ENCODE peak calls at places on chromosomes 11 and 22, in six cellular contexts. One of them, this sample, is unnamed. For H4K20me1, the result is how much of the 10 kb centered on the place peaks cover.

GRCh38 chr11:15006139-15006759 is 34.1 kb upstream of the CALCA start:
- DNase-seq in SK-N-SH: peak
- DNase-seq in HCT116: peak
- DNase-seq in endothelial cell of umbilical vein: peak
- DNase-seq in GM23338: peak
- DNase-seq in K562: peak
- DNase-seq in this sample: no peak

GRCh38 chr11:117466966-117467365 is 139.3 kb downstream of the CEP164 start:
- DNase-seq in endothelial cell of umbilical vein: no peak
- DNase-seq in GM23338: no peak
- DNase-seq in SK-N-SH: no peak
- DNase-seq in K562: no peak
- DNase-seq in HCT116: no peak
- DNase-seq in this sample: no peak

GRCh38 chr11:12212181-12212820 is 101.9 kb downstream of the MICAL2 start:
- DNase-seq in SK-N-SH: no peak
- DNase-seq in endothelial cell of umbilical vein: no peak
- DNase-seq in GM23338: no peak
- DNase-seq in HCT116: no peak
- DNase-seq in K562: no peak
- DNase-seq in this sample: no peak

GRCh38 chr11:86537541-86538222 is 134.7 kb downstream of the ME3 start:
- DNase-seq in endothelial cell of umbilical vein: peak
- DNase-seq in SK-N-SH: no peak
- DNase-seq in K562: no peak
- DNase-seq in GM23338: peak
- DNase-seq in HCT116: peak
- DNase-seq in this sample: no peak

GRCh38 chr22:43273902-43274484 is 69.2 kb downstream of the SCUBE1 start:
- DNase-seq in K562: peak
- DNase-seq in endothelial cell of umbilical vein: peak
- DNase-seq in SK-N-SH: peak
- DNase-seq in GM23338: peak
- DNase-seq in HCT116: peak
- DNase-seq in this sample: peak

GRCh38 chr11:77147668-77148321 is 19.7 kb downstream of the MYO7A start:
- DNase-seq in SK-N-SH: no peak
- DNase-seq in K562: peak
- DNase-seq in HCT116: no peak
- DNase-seq in GM23338: peak
- DNase-seq in endothelial cell of umbilical vein: no peak
- DNase-seq in this sample: peak

GRCh38 chr11:67374571-67375276 is 1.3 kb upstream of the CLCF1 start:
- DNase-seq in GM23338: no peak
- DNase-seq in endothelial cell of umbilical vein: no peak
- DNase-seq in K562: no peak
- DNase-seq in HCT116: no peak
- DNase-seq in SK-N-SH: no peak
- DNase-seq in this sample: peak

GRCh38 chr11:107576497-107577086 is 11.1 kb upstream of the ALKBH8 start:
- DNase-seq in SK-N-SH: peak
- DNase-seq in K562: peak
- DNase-seq in endothelial cell of umbilical vein: peak
- DNase-seq in GM23338: peak
- DNase-seq in HCT116: no peak
- DNase-seq in this sample: no peak

GRCh38 chr22:43891360-43892182 is at the start of gene PNPLA5:
- DNase-seq in HCT116: no peak
- DNase-seq in GM23338: peak
- DNase-seq in SK-N-SH: peak
- DNase-seq in K562: peak
- DNase-seq in endothelial cell of umbilical vein: no peak
- DNase-seq in this sample: peak

GRCh38 chr22:18044548-18045271 is 20.3 kb upstream of the MICAL3 start:
- DNase-seq in SK-N-SH: no peak
- DNase-seq in endothelial cell of umbilical vein: no peak
- DNase-seq in HCT116: no peak
- DNase-seq in GM23338: no peak
- DNase-seq in K562: no peak
- DNase-seq in this sample: no peak

GRCh38 chr22:24681236-24681635 is 78.2 kb downstream of the GGT1 start:
- DNase-seq in HCT116: no peak
- DNase-seq in endothelial cell of umbilical vein: no peak
- DNase-seq in K562: no peak
- DNase-seq in SK-N-SH: no peak
- DNase-seq in GM23338: no peak
- DNase-seq in this sample: no peak

GRCh38 chr11:12100886-12101285 is 9.5 kb upstream of the MICAL2 start:
- DNase-seq in SK-N-SH: no peak
- DNase-seq in K562: no peak
- DNase-seq in HCT116: no peak
- DNase-seq in GM23338: no peak
- DNase-seq in endothelial cell of umbilical vein: no peak
- DNase-seq in this sample: no peak

GRCh38 chr11:96708469-96708868 is 318.7 kb downstream of the JRKL start:
- DNase-seq in K562: no peak
- DNase-seq in SK-N-SH: no peak
- DNase-seq in endothelial cell of umbilical vein: no peak
- DNase-seq in GM23338: no peak
- DNase-seq in HCT116: no peak
- DNase-seq in this sample: no peak

GRCh38 chr11:23778971-23779370 is 717.9 kb upstream of the LUZP2 start:
- DNase-seq in K562: no peak
- DNase-seq in HCT116: no peak
- DNase-seq in endothelial cell of umbilical vein: no peak
- DNase-seq in GM23338: no peak
- DNase-seq in SK-N-SH: no peak
- DNase-seq in this sample: no peak

GRCh38 chr11:131302831-131303230 is 67.6 kb upstream of the NTM start:
- DNase-seq in K562: no peak
- DNase-seq in SK-N-SH: peak
- DNase-seq in GM23338: no peak
- DNase-seq in HCT116: no peak
- DNase-seq in endothelial cell of umbilical vein: no peak
- DNase-seq in this sample: no peak

GRCh38 chr11:61041755-61042518 is 60.4 kb upstream of the CD5 start:
- DNase-seq in endothelial cell of umbilical vein: peak
- DNase-seq in K562: no peak
- DNase-seq in HCT116: no peak
- DNase-seq in GM23338: peak
- DNase-seq in SK-N-SH: no peak
- DNase-seq in this sample: no peak

GRCh38 chr11:59767212-59767611 is 12.0 kb downstream of the STX3 start:
- DNase-seq in GM23338: no peak
- DNase-seq in K562: no peak
- DNase-seq in SK-N-SH: no peak
- DNase-seq in endothelial cell of umbilical vein: no peak
- DNase-seq in HCT116: no peak
- DNase-seq in this sample: no peak

GRCh38 chr11:97224396-97224795 is 834.6 kb downstream of the JRKL start:
- DNase-seq in SK-N-SH: no peak
- DNase-seq in HCT116: no peak
- DNase-seq in endothelial cell of umbilical vein: no peak
- DNase-seq in K562: no peak
- DNase-seq in GM23338: no peak
- DNase-seq in this sample: no peak

GRCh38 chr11:20010106-20010860 is 150.0 kb downstream of the DBX1 start:
- DNase-seq in K562: no peak
- DNase-seq in HCT116: no peak
- DNase-seq in GM23338: no peak
- DNase-seq in SK-N-SH: no peak
- DNase-seq in endothelial cell of umbilical vein: no peak
- DNase-seq in this sample: no peak

GRCh38 chr11:75582935-75583709 is 21.1 kb downstream of the SERPINH1 start:
- DNase-seq in HCT116: no peak
- DNase-seq in SK-N-SH: peak
- DNase-seq in GM23338: peak
- DNase-seq in K562: peak
- DNase-seq in endothelial cell of umbilical vein: peak
- DNase-seq in this sample: no peak

GRCh38 chr11:103007521-103007920 is 52.0 kb upstream of the MMP13 start:
- DNase-seq in HCT116: no peak
- DNase-seq in K562: no peak
- DNase-seq in GM23338: no peak
- DNase-seq in SK-N-SH: no peak
- DNase-seq in endothelial cell of umbilical vein: no peak
- DNase-seq in this sample: no peak

GRCh38 chr11:7413961-7414728 is 71.2 kb upstream of the OLFML1 start:
- DNase-seq in SK-N-SH: no peak
- DNase-seq in HCT116: no peak
- DNase-seq in K562: no peak
- DNase-seq in endothelial cell of umbilical vein: no peak
- DNase-seq in GM23338: peak
- DNase-seq in this sample: no peak

GRCh38 chr22:42333544-42333943 is 63.1 kb upstream of the TCF20 start:
- DNase-seq in HCT116: no peak
- DNase-seq in K562: no peak
- DNase-seq in SK-N-SH: no peak
- DNase-seq in GM23338: no peak
- DNase-seq in endothelial cell of umbilical vein: no peak
- DNase-seq in this sample: no peak

GRCh38 chr11:109697140-109697843 is 275.3 kb downstream of the C11orf87 start:
- DNase-seq in HCT116: peak
- DNase-seq in endothelial cell of umbilical vein: peak
- DNase-seq in K562: peak
- DNase-seq in GM23338: peak
- DNase-seq in SK-N-SH: peak
- DNase-seq in this sample: peak

GRCh38 chr22:42300286-42301071 is 30.0 kb upstream of the TCF20 start:
- DNase-seq in GM23338: no peak
- DNase-seq in K562: peak
- DNase-seq in endothelial cell of umbilical vein: no peak
- DNase-seq in SK-N-SH: no peak
- DNase-seq in HCT116: no peak
- DNase-seq in this sample: no peak

DNA sequence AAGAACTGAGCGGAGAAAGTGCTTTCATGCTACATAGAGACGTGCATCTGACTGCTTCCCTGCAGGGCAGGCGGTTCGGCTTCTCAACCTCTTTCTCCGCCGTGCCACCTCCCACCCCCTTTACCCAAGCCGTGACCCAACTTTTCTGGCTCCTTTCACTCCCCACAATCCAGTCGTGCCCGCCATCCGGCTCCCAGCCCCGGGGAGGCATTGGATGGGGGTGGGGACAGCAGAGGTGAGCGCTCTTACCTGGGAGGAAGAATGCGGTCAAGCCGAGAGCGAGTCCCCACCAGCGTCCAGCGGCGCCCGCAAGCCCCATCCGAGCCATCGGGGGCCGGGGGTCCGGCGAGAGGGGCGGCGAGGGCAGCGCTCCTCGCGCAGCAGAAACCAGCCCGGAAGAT is 774 bp downstream of the NECTIN1 start:
- DNase-seq in K562: no peak
- DNase-seq in endothelial cell of umbilical vein: peak
- DNase-seq in HCT116: no peak
- DNase-seq in GM23338: no peak
- DNase-seq in SK-N-SH: no peak
- DNase-seq in this sample: no peak
- H4K20me1 ChIP-seq in K562: under half
- H4K20me1 ChIP-seq in endothelial cell of umbilical vein: under half
- H4K20me1 ChIP-seq in HCT116: under half
- H4K20me1 ChIP-seq in GM23338: under half
- H4K20me1 ChIP-seq in SK-N-SH: under half
- H4K20me1 ChIP-seq in this sample: under half

DNA sequence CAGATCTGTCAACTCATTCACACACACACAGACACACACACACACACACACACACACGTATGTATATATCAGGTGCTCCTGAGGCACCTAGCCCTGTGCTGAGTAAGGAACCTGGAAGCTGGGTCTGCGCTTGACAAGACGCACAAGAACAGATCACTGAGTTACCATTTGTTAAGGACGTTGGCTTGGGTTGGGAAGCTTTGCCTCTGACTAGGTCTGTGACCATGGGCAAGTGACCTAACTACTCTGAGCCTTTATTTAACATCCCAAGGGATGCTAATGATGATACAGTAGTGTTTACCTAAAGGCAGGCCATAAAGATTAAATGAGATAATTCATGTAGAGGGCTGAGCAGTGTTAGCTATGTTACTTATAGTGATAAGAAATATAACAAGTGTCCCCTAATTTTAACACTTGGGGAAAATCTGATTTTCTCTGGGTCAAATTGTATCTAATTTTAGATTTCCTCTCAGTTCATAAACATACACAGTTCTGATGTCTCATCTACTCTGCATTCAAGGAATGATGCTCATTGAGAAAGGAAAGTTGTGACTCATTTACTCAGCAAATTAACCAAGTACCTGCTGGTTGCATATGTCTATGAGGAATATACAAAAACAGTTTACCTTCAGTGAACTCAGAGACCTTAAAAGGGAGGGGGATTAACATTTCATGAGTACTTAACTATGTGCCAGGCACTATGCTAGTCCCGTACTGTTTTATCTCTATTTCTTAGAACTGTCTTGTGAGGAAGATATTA is 13.6 kb downstream of the RNF185 start:
- DNase-seq in endothelial cell of umbilical vein: peak
- DNase-seq in SK-N-SH: no peak
- DNase-seq in K562: no peak
- DNase-seq in GM23338: no peak
- DNase-seq in HCT116: no peak
- DNase-seq in this sample: no peak
- TF ChIP-seq POLR2AphosphoS5 in endothelial cell of umbilical vein: no peak
- TF ChIP-seq POLR2AphosphoS5 in SK-N-SH: no peak
- TF ChIP-seq POLR2AphosphoS5 in K562: no peak
- TF ChIP-seq POLR2AphosphoS5 in GM23338: no peak
- TF ChIP-seq POLR2AphosphoS5 in HCT116: no peak
- TF ChIP-seq POLR2AphosphoS5 in this sample: no peak

GRCh38 chr11:9253086-9253485 is 12.1 kb downstream of the DENND5A start:
- DNase-seq in endothelial cell of umbilical vein: peak
- DNase-seq in SK-N-SH: no peak
- DNase-seq in HCT116: no peak
- DNase-seq in GM23338: peak
- DNase-seq in K562: no peak
- DNase-seq in this sample: no peak

GRCh38 chr11:9251306-9251705 is 13.8 kb downstream of the DENND5A start:
- DNase-seq in SK-N-SH: peak
- DNase-seq in GM23338: no peak
- DNase-seq in HCT116: no peak
- DNase-seq in endothelial cell of umbilical vein: no peak
- DNase-seq in K562: no peak
- DNase-seq in this sample: no peak

GRCh38 chr11:9249252-9249651 is 15.9 kb downstream of the DENND5A start:
- DNase-seq in K562: no peak
- DNase-seq in SK-N-SH: no peak
- DNase-seq in HCT116: no peak
- DNase-seq in GM23338: no peak
- DNase-seq in endothelial cell of umbilical vein: no peak
- DNase-seq in this sample: no peak

GRCh38 chr11:9250139-9250582 is 15.0 kb downstream of the DENND5A start:
- DNase-seq in K562: peak
- DNase-seq in GM23338: no peak
- DNase-seq in SK-N-SH: no peak
- DNase-seq in HCT116: no peak
- DNase-seq in endothelial cell of umbilical vein: peak
- DNase-seq in this sample: no peak

GRCh38 chr11:9247863-9248262 is 17.3 kb downstream of the DENND5A start:
- DNase-seq in SK-N-SH: no peak
- DNase-seq in HCT116: no peak
- DNase-seq in GM23338: no peak
- DNase-seq in endothelial cell of umbilical vein: no peak
- DNase-seq in K562: no peak
- DNase-seq in this sample: no peak
- H4K20me1 ChIP-seq in SK-N-SH: half or more
- H4K20me1 ChIP-seq in HCT116: under half
- H4K20me1 ChIP-seq in GM23338: under half
- H4K20me1 ChIP-seq in endothelial cell of umbilical vein: under half
- H4K20me1 ChIP-seq in K562: under half
- H4K20me1 ChIP-seq in this sample: under half

GRCh38 chr22:31343235-31344191 is 2.6 kb downstream of the PATZ1 start:
- DNase-seq in GM23338: peak
- DNase-seq in endothelial cell of umbilical vein: peak
- DNase-seq in SK-N-SH: peak
- DNase-seq in K562: peak
- DNase-seq in HCT116: no peak
- DNase-seq in this sample: peak
- TF ChIP-seq POLR2AphosphoS5 in GM23338: peak
- TF ChIP-seq POLR2AphosphoS5 in endothelial cell of umbilical vein: no peak
- TF ChIP-seq POLR2AphosphoS5 in SK-N-SH: no peak
- TF ChIP-seq POLR2AphosphoS5 in K562: no peak
- TF ChIP-seq POLR2AphosphoS5 in HCT116: no peak
- TF ChIP-seq POLR2AphosphoS5 in this sample: no peak